ENCODE peak calls at places on chromosomes 11 and 22, in five cellular contexts. One of them, this sample, is unnamed.

GRCh38 chr22:43275545-43275981 is 67.6 kb downstream of the SCUBE1 start:
- DNase-seq in tibial nerve: no peak
- DNase-seq in WERI-Rb-1: no peak
- DNase-seq in GM13977: no peak
- DNase-seq in neural crest cell: no peak
- DNase-seq in this sample: no peak

GRCh38 chr22:37659897-37660708 is 1.6 kb downstream of the PDXP start:
- DNase-seq in GM13977: no peak
- DNase-seq in neural crest cell: no peak
- DNase-seq in WERI-Rb-1: no peak
- DNase-seq in tibial nerve: no peak
- DNase-seq in this sample: no peak

GRCh38 chr11:100574894-100575769 is 112.0 kb upstream of the ARHGAP42 start:
- DNase-seq in GM13977: no peak
- DNase-seq in WERI-Rb-1: no peak
- DNase-seq in tibial nerve: no peak
- DNase-seq in neural crest cell: no peak
- DNase-seq in this sample: no peak

GRCh38 chr11:12130180-12130980 is 20.0 kb downstream of the MICAL2 start:
- DNase-seq in tibial nerve: no peak
- DNase-seq in neural crest cell: no peak
- DNase-seq in WERI-Rb-1: no peak
- DNase-seq in GM13977: no peak
- DNase-seq in this sample: no peak

GRCh38 chr11:58429273-58429672 is 1.4 kb upstream of the OR5B2 start:
- DNase-seq in tibial nerve: no peak
- DNase-seq in GM13977: no peak
- DNase-seq in neural crest cell: no peak
- DNase-seq in WERI-Rb-1: no peak
- DNase-seq in this sample: no peak

GRCh38 chr22:27238935-27239510 is 562.5 kb downstream of the MN1 start:
- DNase-seq in neural crest cell: no peak
- DNase-seq in WERI-Rb-1: no peak
- DNase-seq in GM13977: no peak
- DNase-seq in tibial nerve: peak; percentile 18
- DNase-seq in this sample: no peak

GRCh38 chr22:22614065-22614464 is 30.3 kb upstream of the GGTLC2 start:
- DNase-seq in tibial nerve: no peak
- DNase-seq in WERI-Rb-1: no peak
- DNase-seq in neural crest cell: no peak
- DNase-seq in GM13977: no peak
- DNase-seq in this sample: no peak

GRCh38 chr11:109864834-109865557 is 228.2 kb upstream of the ZC3H12C start:
- DNase-seq in neural crest cell: no peak
- DNase-seq in tibial nerve: no peak
- DNase-seq in GM13977: peak; percentile 25
- DNase-seq in WERI-Rb-1: no peak
- DNase-seq in this sample: no peak

GRCh38 chr11:102047305-102047924 is at the start of gene CFAP300:
- DNase-seq in tibial nerve: peak; percentile 88
- DNase-seq in WERI-Rb-1: peak; percentile 79
- DNase-seq in GM13977: peak; percentile 60
- DNase-seq in neural crest cell: peak; percentile 70
- DNase-seq in this sample: peak; percentile 93

GRCh38 chr11:78801161-78801884 is 226.7 kb upstream of the NARS2 start:
- DNase-seq in GM13977: no peak
- DNase-seq in tibial nerve: peak; percentile 74
- DNase-seq in neural crest cell: no peak
- DNase-seq in WERI-Rb-1: no peak
- DNase-seq in this sample: no peak

GRCh38 chr22:22928666-22929380 is 41.2 kb downstream of the IGLL5 start:
- DNase-seq in neural crest cell: no peak
- DNase-seq in tibial nerve: no peak
- DNase-seq in GM13977: peak; percentile 89
- DNase-seq in WERI-Rb-1: no peak
- DNase-seq in this sample: no peak

GRCh38 chr11:17771415-17771814 is 36.8 kb downstream of the KCNC1 start:
- DNase-seq in tibial nerve: no peak
- DNase-seq in GM13977: no peak
- DNase-seq in WERI-Rb-1: no peak
- DNase-seq in neural crest cell: no peak
- DNase-seq in this sample: peak; percentile 0

GRCh38 chr11:17770917-17771316 is 36.3 kb downstream of the KCNC1 start:
- DNase-seq in neural crest cell: no peak
- DNase-seq in GM13977: no peak
- DNase-seq in tibial nerve: no peak
- DNase-seq in WERI-Rb-1: no peak
- DNase-seq in this sample: no peak

GRCh38 chr11:17768547-17768946 is 34.0 kb downstream of the KCNC1 start:
- DNase-seq in WERI-Rb-1: no peak
- DNase-seq in tibial nerve: no peak
- DNase-seq in GM13977: no peak
- DNase-seq in neural crest cell: no peak
- DNase-seq in this sample: peak; percentile 7

GRCh38 chr11:17769218-17769617 is 34.6 kb downstream of the KCNC1 start:
- DNase-seq in WERI-Rb-1: no peak
- DNase-seq in GM13977: no peak
- DNase-seq in neural crest cell: no peak
- DNase-seq in tibial nerve: no peak
- DNase-seq in this sample: no peak

DNA sequence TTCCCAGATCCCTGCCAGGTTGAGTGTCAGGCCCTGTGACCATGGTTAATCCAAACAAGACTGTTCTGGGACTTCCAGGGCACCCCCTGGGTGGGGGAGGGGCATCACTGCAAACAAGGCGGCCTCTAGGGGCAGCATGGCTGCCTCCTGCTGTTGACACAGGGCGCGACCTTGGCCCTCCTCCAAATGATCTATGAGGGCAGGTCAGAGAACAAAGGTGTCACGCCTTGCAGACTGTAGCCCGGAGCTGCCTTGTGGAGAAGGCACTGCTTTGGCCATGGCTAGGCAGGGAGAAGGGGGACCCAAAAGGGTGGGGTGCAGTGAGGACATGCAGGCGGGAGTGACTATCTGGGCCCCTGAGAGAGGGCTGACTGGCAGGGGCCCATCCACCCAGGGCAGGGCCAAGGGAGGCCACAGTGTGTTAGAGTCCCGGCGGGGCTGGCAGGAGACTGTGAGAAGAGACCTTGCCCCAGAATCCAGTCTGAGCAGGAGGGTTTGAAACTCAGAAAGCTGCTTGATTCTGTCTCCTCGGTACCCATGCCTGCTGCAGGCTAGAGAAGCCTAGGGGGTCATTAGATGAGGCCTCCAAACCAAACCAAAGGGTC is 35.6 kb downstream of the KCNC1 start:
- DNase-seq in tibial nerve: no peak
- DNase-seq in WERI-Rb-1: peak; percentile 48
- DNase-seq in neural crest cell: no peak
- DNase-seq in GM13977: no peak
- DNase-seq in this sample: peak; percentile 31
- TF ChIP-seq CTCF in tibial nerve: no peak
- TF ChIP-seq CTCF in WERI-Rb-1: peak; percentile 62
- TF ChIP-seq CTCF in neural crest cell: peak; percentile 36
- TF ChIP-seq CTCF in GM13977: no peak
- TF ChIP-seq CTCF in this sample: no peak

GRCh38 chr22:29032014-29032475 is 29.6 kb downstream of the C22orf31 start:
- DNase-seq in GM13977: no peak
- DNase-seq in tibial nerve: no peak
- DNase-seq in WERI-Rb-1: no peak
- DNase-seq in neural crest cell: no peak
- DNase-seq in this sample: no peak
- TF ChIP-seq CTCF in GM13977: no peak
- TF ChIP-seq CTCF in tibial nerve: no peak
- TF ChIP-seq CTCF in WERI-Rb-1: no peak
- TF ChIP-seq CTCF in neural crest cell: no peak
- TF ChIP-seq CTCF in this sample: no peak

GRCh38 chr11:130679247-130679646 is 230.8 kb downstream of the ADAMTS15 start:
- DNase-seq in GM13977: no peak
- DNase-seq in WERI-Rb-1: no peak
- DNase-seq in neural crest cell: no peak
- DNase-seq in tibial nerve: no peak
- DNase-seq in this sample: no peak
- TF ChIP-seq CTCF in GM13977: no peak
- TF ChIP-seq CTCF in WERI-Rb-1: no peak
- TF ChIP-seq CTCF in neural crest cell: no peak
- TF ChIP-seq CTCF in tibial nerve: no peak
- TF ChIP-seq CTCF in this sample: no peak

DNA sequence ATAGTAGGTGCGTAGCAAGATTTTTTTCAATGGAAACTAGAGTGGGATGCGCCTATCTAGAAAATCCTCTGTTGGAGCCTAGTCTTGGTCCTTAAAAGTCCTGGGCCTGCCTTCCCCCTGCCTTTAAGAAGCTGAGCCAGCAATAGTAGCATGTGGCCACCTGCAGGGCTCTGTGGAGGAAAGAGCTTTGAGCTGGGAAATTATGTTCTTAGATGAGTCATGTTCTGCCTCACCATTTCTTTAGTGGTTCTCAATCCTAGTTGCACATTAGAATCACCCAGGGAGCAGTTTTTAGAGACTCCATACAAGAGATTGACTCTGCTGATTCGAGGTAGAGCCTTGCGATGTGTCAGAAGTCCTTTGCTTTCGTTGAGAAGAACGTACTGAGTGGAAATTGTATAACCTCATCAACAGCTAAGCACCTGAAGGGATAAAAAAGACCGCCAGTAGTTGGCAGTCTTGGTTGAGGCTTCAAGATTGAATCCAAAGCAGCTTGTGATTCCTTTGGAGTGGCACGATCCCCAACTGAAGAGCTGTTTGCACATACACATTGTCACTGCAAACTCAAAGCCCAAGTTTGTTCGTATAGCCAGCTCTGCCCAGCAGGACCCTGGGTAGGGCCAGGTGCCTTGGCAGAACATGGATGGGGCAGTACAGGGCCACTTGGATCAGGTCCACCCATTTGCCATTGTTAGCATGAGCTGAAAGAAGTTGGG is 133.3 kb downstream of the COMMD9 start:
- DNase-seq in neural crest cell: no peak
- DNase-seq in tibial nerve: no peak
- DNase-seq in GM13977: no peak
- DNase-seq in WERI-Rb-1: no peak
- DNase-seq in this sample: no peak
- TF ChIP-seq CTCF in neural crest cell: no peak
- TF ChIP-seq CTCF in tibial nerve: no peak
- TF ChIP-seq CTCF in GM13977: no peak
- TF ChIP-seq CTCF in WERI-Rb-1: no peak
- TF ChIP-seq CTCF in this sample: no peak

DNA sequence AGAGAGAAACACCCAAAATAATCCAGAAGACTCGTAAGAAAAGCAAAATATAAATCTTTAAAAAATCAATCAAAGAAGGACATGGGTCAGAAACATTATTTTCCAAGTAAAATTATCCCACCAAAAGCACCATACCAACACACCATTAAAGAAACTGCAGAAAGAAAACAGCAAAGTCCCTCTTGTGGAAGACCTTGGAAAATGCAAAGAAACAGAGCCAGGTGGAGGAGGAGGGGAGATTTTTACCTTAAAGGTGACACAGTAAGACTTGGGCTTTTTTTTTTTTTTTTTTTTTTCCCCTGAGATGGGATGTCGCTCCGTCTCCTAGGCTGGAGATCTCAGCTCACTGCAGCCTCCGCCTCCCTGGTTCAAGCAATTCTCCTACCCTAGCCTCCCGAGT is 123.8 kb downstream of the LARGE1 start:
- DNase-seq in WERI-Rb-1: no peak
- DNase-seq in tibial nerve: no peak
- DNase-seq in GM13977: no peak
- DNase-seq in neural crest cell: no peak
- DNase-seq in this sample: no peak
- TF ChIP-seq CTCF in WERI-Rb-1: peak; percentile 17
- TF ChIP-seq CTCF in tibial nerve: no peak
- TF ChIP-seq CTCF in GM13977: no peak
- TF ChIP-seq CTCF in neural crest cell: peak; percentile 24
- TF ChIP-seq CTCF in this sample: no peak

GRCh38 chr11:122633219-122633829 is 22.2 kb upstream of the UBASH3B start:
- DNase-seq in tibial nerve: no peak
- DNase-seq in WERI-Rb-1: no peak
- DNase-seq in GM13977: peak; percentile 56
- DNase-seq in neural crest cell: no peak
- DNase-seq in this sample: peak; percentile 42
- TF ChIP-seq CTCF in tibial nerve: no peak
- TF ChIP-seq CTCF in WERI-Rb-1: no peak
- TF ChIP-seq CTCF in GM13977: peak; percentile 57
- TF ChIP-seq CTCF in neural crest cell: peak; percentile 63
- TF ChIP-seq CTCF in this sample: peak; percentile 40